ENCODE peak calls at places on chromosomes 2 and 18, in six cellular contexts. One of them, this sample, is unnamed.

GRCh38 chr2:94956797-94957391 is 68.6 kb upstream of the MAL start:
- DNase-seq in Calu3: peak
- DNase-seq in SW480: peak
- DNase-seq in activated T-cell treated with anti-CD3 and anti-CD28 coated beads for 1 hour: peak
- DNase-seq in small intestine: peak
- DNase-seq in progenitor cell of endocrine pancreas: no peak
- DNase-seq in this sample: peak

GRCh38 chr2:180728928-180729559 is 251.4 kb upstream of the UBE2E3 start:
- DNase-seq in progenitor cell of endocrine pancreas: no peak
- DNase-seq in activated T-cell treated with anti-CD3 and anti-CD28 coated beads for 1 hour: no peak
- DNase-seq in Calu3: no peak
- DNase-seq in SW480: peak
- DNase-seq in small intestine: no peak
- DNase-seq in this sample: peak

GRCh38 chr18:907171-907879 is 2.7 kb downstream of the ADCYAP1 start:
- DNase-seq in small intestine: no peak
- DNase-seq in activated T-cell treated with anti-CD3 and anti-CD28 coated beads for 1 hour: no peak
- DNase-seq in SW480: no peak
- DNase-seq in Calu3: no peak
- DNase-seq in progenitor cell of endocrine pancreas: no peak
- DNase-seq in this sample: no peak

GRCh38 chr2:60974652-60975051 is 42.9 kb upstream of the PEX13 start:
- DNase-seq in progenitor cell of endocrine pancreas: no peak
- DNase-seq in small intestine: no peak
- DNase-seq in activated T-cell treated with anti-CD3 and anti-CD28 coated beads for 1 hour: no peak
- DNase-seq in Calu3: no peak
- DNase-seq in SW480: no peak
- DNase-seq in this sample: no peak

GRCh38 chr18:70181015-70181414 is 24.5 kb downstream of the RTTN start:
- DNase-seq in activated T-cell treated with anti-CD3 and anti-CD28 coated beads for 1 hour: no peak
- DNase-seq in Calu3: peak
- DNase-seq in progenitor cell of endocrine pancreas: no peak
- DNase-seq in small intestine: no peak
- DNase-seq in SW480: peak
- DNase-seq in this sample: peak

GRCh38 chr2:128868686-128869551 is 550.3 kb upstream of the HS6ST1 start:
- DNase-seq in progenitor cell of endocrine pancreas: no peak
- DNase-seq in small intestine: no peak
- DNase-seq in activated T-cell treated with anti-CD3 and anti-CD28 coated beads for 1 hour: no peak
- DNase-seq in Calu3: no peak
- DNase-seq in SW480: peak
- DNase-seq in this sample: peak

GRCh38 chr2:47225061-47225783 is 70.1 kb upstream of the STPG4 start:
- DNase-seq in activated T-cell treated with anti-CD3 and anti-CD28 coated beads for 1 hour: no peak
- DNase-seq in progenitor cell of endocrine pancreas: no peak
- DNase-seq in Calu3: peak
- DNase-seq in small intestine: peak
- DNase-seq in SW480: peak
- DNase-seq in this sample: peak

GRCh38 chr2:235511187-235511661 is 17.4 kb downstream of the AGAP1 start:
- DNase-seq in activated T-cell treated with anti-CD3 and anti-CD28 coated beads for 1 hour: no peak
- DNase-seq in progenitor cell of endocrine pancreas: no peak
- DNase-seq in SW480: peak
- DNase-seq in small intestine: peak
- DNase-seq in Calu3: peak
- DNase-seq in this sample: peak

GRCh38 chr2:54394392-54394791 is 61.7 kb upstream of the SPTBN1 start:
- DNase-seq in SW480: no peak
- DNase-seq in Calu3: no peak
- DNase-seq in small intestine: peak
- DNase-seq in activated T-cell treated with anti-CD3 and anti-CD28 coated beads for 1 hour: no peak
- DNase-seq in progenitor cell of endocrine pancreas: no peak
- DNase-seq in this sample: no peak

GRCh38 chr2:133667085-133667484 is 98.8 kb upstream of the NCKAP5 start:
- DNase-seq in small intestine: no peak
- DNase-seq in progenitor cell of endocrine pancreas: no peak
- DNase-seq in Calu3: no peak
- DNase-seq in SW480: no peak
- DNase-seq in activated T-cell treated with anti-CD3 and anti-CD28 coated beads for 1 hour: no peak
- DNase-seq in this sample: peak

GRCh38 chr18:22559414-22560282 is 141.9 kb upstream of the CTAGE1 start:
- DNase-seq in Calu3: peak
- DNase-seq in small intestine: peak
- DNase-seq in progenitor cell of endocrine pancreas: peak
- DNase-seq in activated T-cell treated with anti-CD3 and anti-CD28 coated beads for 1 hour: no peak
- DNase-seq in SW480: peak
- DNase-seq in this sample: peak

GRCh38 chr18:46158498-46158897 is 54.3 kb downstream of the HAUS1 start:
- DNase-seq in Calu3: no peak
- DNase-seq in progenitor cell of endocrine pancreas: no peak
- DNase-seq in activated T-cell treated with anti-CD3 and anti-CD28 coated beads for 1 hour: no peak
- DNase-seq in small intestine: no peak
- DNase-seq in SW480: no peak
- DNase-seq in this sample: peak

GRCh38 chr2:36951574-36951973 is 14.8 kb downstream of the STRN start:
- DNase-seq in small intestine: peak
- DNase-seq in activated T-cell treated with anti-CD3 and anti-CD28 coated beads for 1 hour: no peak
- DNase-seq in SW480: no peak
- DNase-seq in progenitor cell of endocrine pancreas: no peak
- DNase-seq in Calu3: peak
- DNase-seq in this sample: peak

GRCh38 chr2:168037772-168038171 is 209.6 kb downstream of the STK39 start:
- DNase-seq in progenitor cell of endocrine pancreas: no peak
- DNase-seq in Calu3: no peak
- DNase-seq in activated T-cell treated with anti-CD3 and anti-CD28 coated beads for 1 hour: no peak
- DNase-seq in small intestine: no peak
- DNase-seq in SW480: no peak
- DNase-seq in this sample: no peak

GRCh38 chr18:55489034-55489741 is 98.8 kb downstream of the TCF4 start:
- DNase-seq in small intestine: no peak
- DNase-seq in progenitor cell of endocrine pancreas: no peak
- DNase-seq in SW480: no peak
- DNase-seq in activated T-cell treated with anti-CD3 and anti-CD28 coated beads for 1 hour: no peak
- DNase-seq in Calu3: no peak
- DNase-seq in this sample: no peak

GRCh38 chr2:19425419-19425818 is 67.0 kb upstream of the OSR1 start:
- DNase-seq in Calu3: no peak
- DNase-seq in small intestine: no peak
- DNase-seq in activated T-cell treated with anti-CD3 and anti-CD28 coated beads for 1 hour: no peak
- DNase-seq in SW480: no peak
- DNase-seq in progenitor cell of endocrine pancreas: no peak
- DNase-seq in this sample: no peak

GRCh38 chr2:14234911-14235310 is 397.6 kb upstream of the LRATD1 start:
- DNase-seq in progenitor cell of endocrine pancreas: no peak
- DNase-seq in activated T-cell treated with anti-CD3 and anti-CD28 coated beads for 1 hour: no peak
- DNase-seq in SW480: peak
- DNase-seq in Calu3: no peak
- DNase-seq in small intestine: no peak
- DNase-seq in this sample: peak

GRCh38 chr2:58427572-58428285 is 186.6 kb upstream of the FANCL start:
- DNase-seq in progenitor cell of endocrine pancreas: peak
- DNase-seq in SW480: peak
- DNase-seq in Calu3: peak
- DNase-seq in small intestine: peak
- DNase-seq in activated T-cell treated with anti-CD3 and anti-CD28 coated beads for 1 hour: no peak
- DNase-seq in this sample: no peak

GRCh38 chr2:53058526-53058925 is 709.1 kb upstream of the CHAC2 start:
- DNase-seq in activated T-cell treated with anti-CD3 and anti-CD28 coated beads for 1 hour: no peak
- DNase-seq in SW480: no peak
- DNase-seq in small intestine: no peak
- DNase-seq in Calu3: no peak
- DNase-seq in progenitor cell of endocrine pancreas: no peak
- DNase-seq in this sample: peak

GRCh38 chr2:142716463-142717242 is 160.8 kb upstream of the KYNU start:
- DNase-seq in small intestine: no peak
- DNase-seq in progenitor cell of endocrine pancreas: no peak
- DNase-seq in activated T-cell treated with anti-CD3 and anti-CD28 coated beads for 1 hour: no peak
- DNase-seq in Calu3: no peak
- DNase-seq in SW480: no peak
- DNase-seq in this sample: no peak

GRCh38 chr18:12750076-12750707 is 47.4 kb downstream of the PSMG2 start:
- DNase-seq in small intestine: no peak
- DNase-seq in Calu3: no peak
- DNase-seq in SW480: no peak
- DNase-seq in activated T-cell treated with anti-CD3 and anti-CD28 coated beads for 1 hour: no peak
- DNase-seq in progenitor cell of endocrine pancreas: no peak
- DNase-seq in this sample: peak

GRCh38 chr2:52194342-52194741 is 1162.4 kb upstream of the NRXN1 start:
- DNase-seq in activated T-cell treated with anti-CD3 and anti-CD28 coated beads for 1 hour: no peak
- DNase-seq in progenitor cell of endocrine pancreas: no peak
- DNase-seq in Calu3: no peak
- DNase-seq in SW480: no peak
- DNase-seq in small intestine: no peak
- DNase-seq in this sample: no peak

GRCh38 chr2:224584111-224584764 is 925 bp downstream of the CUL3 start:
- DNase-seq in progenitor cell of endocrine pancreas: no peak
- DNase-seq in SW480: peak
- DNase-seq in small intestine: peak
- DNase-seq in Calu3: peak
- DNase-seq in activated T-cell treated with anti-CD3 and anti-CD28 coated beads for 1 hour: no peak
- DNase-seq in this sample: no peak

GRCh38 chr2:40488101-40488598 is 36.3 kb upstream of the SLC8A1 start:
- DNase-seq in progenitor cell of endocrine pancreas: no peak
- DNase-seq in activated T-cell treated with anti-CD3 and anti-CD28 coated beads for 1 hour: no peak
- DNase-seq in Calu3: no peak
- DNase-seq in small intestine: peak
- DNase-seq in SW480: no peak
- DNase-seq in this sample: peak

GRCh38 chr2:25844089-25844488 is 34.2 kb downstream of the ASXL2 start:
- DNase-seq in Calu3: no peak
- DNase-seq in small intestine: no peak
- DNase-seq in progenitor cell of endocrine pancreas: no peak
- DNase-seq in SW480: no peak
- DNase-seq in activated T-cell treated with anti-CD3 and anti-CD28 coated beads for 1 hour: no peak
- DNase-seq in this sample: no peak

GRCh38 chr2:98882971-98883779 is 52.9 kb downstream of the CRACDL start:
- DNase-seq in progenitor cell of endocrine pancreas: no peak
- DNase-seq in SW480: no peak
- DNase-seq in Calu3: no peak
- DNase-seq in activated T-cell treated with anti-CD3 and anti-CD28 coated beads for 1 hour: no peak
- DNase-seq in small intestine: no peak
- DNase-seq in this sample: no peak

GRCh38 chr2:9909106-9909505 is 42.4 kb upstream of the GRHL1 start:
- DNase-seq in progenitor cell of endocrine pancreas: no peak
- DNase-seq in small intestine: no peak
- DNase-seq in Calu3: no peak
- DNase-seq in SW480: no peak
- DNase-seq in activated T-cell treated with anti-CD3 and anti-CD28 coated beads for 1 hour: no peak
- DNase-seq in this sample: peak

GRCh38 chr2:66512626-66513025 is 77.7 kb downstream of the MEIS1 start:
- DNase-seq in small intestine: no peak
- DNase-seq in activated T-cell treated with anti-CD3 and anti-CD28 coated beads for 1 hour: no peak
- DNase-seq in progenitor cell of endocrine pancreas: no peak
- DNase-seq in Calu3: no peak
- DNase-seq in SW480: no peak
- DNase-seq in this sample: no peak

GRCh38 chr2:46893231-46893943 is 22.2 kb downstream of the MCFD2 start:
- DNase-seq in progenitor cell of endocrine pancreas: no peak
- DNase-seq in activated T-cell treated with anti-CD3 and anti-CD28 coated beads for 1 hour: no peak
- DNase-seq in Calu3: no peak
- DNase-seq in small intestine: no peak
- DNase-seq in SW480: no peak
- DNase-seq in this sample: peak

GRCh38 chr2:189402932-189403331 is 38.3 kb upstream of the WDR75 start:
- DNase-seq in SW480: no peak
- DNase-seq in progenitor cell of endocrine pancreas: no peak
- DNase-seq in activated T-cell treated with anti-CD3 and anti-CD28 coated beads for 1 hour: no peak
- DNase-seq in small intestine: no peak
- DNase-seq in Calu3: no peak
- DNase-seq in this sample: peak

GRCh38 chr18:43919565-43919964 is 642.3 kb upstream of the SYT4 start:
- DNase-seq in progenitor cell of endocrine pancreas: no peak
- DNase-seq in Calu3: no peak
- DNase-seq in activated T-cell treated with anti-CD3 and anti-CD28 coated beads for 1 hour: no peak
- DNase-seq in SW480: no peak
- DNase-seq in small intestine: no peak
- DNase-seq in this sample: no peak

GRCh38 chr2:18345848-18346247 is 214.6 kb downstream of the RDH14 start:
- DNase-seq in SW480: no peak
- DNase-seq in small intestine: no peak
- DNase-seq in Calu3: peak
- DNase-seq in activated T-cell treated with anti-CD3 and anti-CD28 coated beads for 1 hour: no peak
- DNase-seq in progenitor cell of endocrine pancreas: no peak
- DNase-seq in this sample: peak

GRCh38 chr2:207082619-207083018 is 83.1 kb downstream of the KLF7 start:
- DNase-seq in Calu3: no peak
- DNase-seq in progenitor cell of endocrine pancreas: no peak
- DNase-seq in SW480: no peak
- DNase-seq in small intestine: no peak
- DNase-seq in activated T-cell treated with anti-CD3 and anti-CD28 coated beads for 1 hour: no peak
- DNase-seq in this sample: no peak

GRCh38 chr2:164896634-164897033 is 55.0 kb upstream of the COBLL1 start:
- DNase-seq in Calu3: no peak
- DNase-seq in small intestine: peak
- DNase-seq in progenitor cell of endocrine pancreas: no peak
- DNase-seq in activated T-cell treated with anti-CD3 and anti-CD28 coated beads for 1 hour: no peak
- DNase-seq in SW480: peak
- DNase-seq in this sample: peak

GRCh38 chr2:23617167-23617787 is 232.3 kb downstream of the KLHL29 start:
- DNase-seq in progenitor cell of endocrine pancreas: no peak
- DNase-seq in activated T-cell treated with anti-CD3 and anti-CD28 coated beads for 1 hour: no peak
- DNase-seq in SW480: no peak
- DNase-seq in Calu3: no peak
- DNase-seq in small intestine: no peak
- DNase-seq in this sample: no peak